ENCODE peak calls at places on chromosome 2, in six cellular contexts. B is activated T-helper 1 cell treated with anti-CD3 and anti-CD28 coated beads, Interleukin-2, amount 50 U/mL, for 16 hours; O is cardiac fibroblast; F is NCI-H1092; A is head of caudate nucleus; Y is putamen. D is an unnamed sample.

GRCh38 chr2:176648691-176649297 is 379.6 kb downstream of the MTX2 start:
- DNase-seq in B (no peak), O (no peak), F (no peak), A (no peak), Y (no peak), D (no peak)

GRCh38 chr2:160338891-160339290 is 138.8 kb upstream of the ITGB6 start:
- DNase-seq in B (no peak), O (peak; percentile 45), F (no peak), A (no peak), Y (no peak), D (no peak)

GRCh38 chr2:161976927-161977326 is 97.1 kb downstream of the DPP4 start:
- DNase-seq in B (no peak), O (no peak), F (no peak), A (no peak), Y (no peak), D (no peak)

GRCh38 chr2:94763318-94763717 is 107.9 kb upstream of the TEKT4 start:
- DNase-seq in B (no peak), O (no peak), F (no peak), A (no peak), Y (no peak), D (no peak)

GRCh38 chr2:95333056-95333455 is 35.9 kb downstream of the KCNIP3 start:
- DNase-seq in B (no peak), O (no peak), F (no peak), A (no peak), Y (no peak), D (no peak)

GRCh38 chr2:10614940-10615339 is 74.8 kb downstream of the NOL10 start:
- DNase-seq in B (no peak), O (peak; percentile 24), F (no peak), A (no peak), Y (no peak), D (no peak)

GRCh38 chr2:223414646-223415045 is 187.5 kb downstream of the SCG2 start:
- DNase-seq in B (no peak), O (peak; percentile 62), F (no peak), A (no peak), Y (no peak), D (no peak)

GRCh38 chr2:127479219-127479825 is 47.0 kb downstream of the IWS1 start:
- DNase-seq in B (no peak), O (peak; percentile 80), F (peak; percentile 0), A (no peak), Y (peak; percentile 16), D (peak; percentile 24)

GRCh38 chr2:233267516-233268245 is 16.2 kb downstream of the ATG16L1 start:
- DNase-seq in B (peak; percentile 55), O (no peak), F (no peak), A (no peak), Y (no peak), D (peak; percentile 39)